ENCODE peak calls at places on chromosome 6, in seven cellular contexts. W, G, L, I, O, M and K are unnamed samples.

GRCh38 chr6:11712760-11713159 is 65.8 kb downstream of the ADTRP start:
- DNase-seq in L (peak; percentile 80), O (no peak), I (peak; percentile 39), G (no peak), M (peak; percentile 50), W (no peak), K (no peak)

GRCh38 chr6:109861946-109862345 is 116.2 kb upstream of the GPR6 start:
- DNase-seq in I (no peak), L (no peak), W (no peak), M (no peak), O (no peak), G (no peak), K (no peak)

GRCh38 chr6:123997223-123997622 is 193.6 kb downstream of the NKAIN2 start:
- DNase-seq in L (no peak), M (no peak), I (no peak), G (no peak), W (no peak), O (no peak), K (no peak)

GRCh38 chr6:7402746-7403145 is 13.1 kb downstream of the RIOK1 start:
- DNase-seq in W (no peak), G (no peak), L (no peak), I (no peak), M (no peak), O (no peak), K (no peak)

GRCh38 chr6:77462359-77463307 is 658 bp downstream of the HTR1B start:
- DNase-seq in L (no peak), O (no peak), M (no peak), G (no peak), I (no peak), W (no peak), K (no peak)

GRCh38 chr6:16760536-16761468 is at the start of gene ATXN1:
- DNase-seq in O (peak; percentile 75), G (no peak), M (peak; percentile 73), W (no peak), I (peak; percentile 66), L (peak; percentile 63), K (no peak)

GRCh38 chr6:155936551-155936950 is 480.9 kb upstream of the NOX3 start:
- DNase-seq in M (peak; percentile 32), I (no peak), L (no peak), O (no peak), G (no peak), W (no peak), K (no peak)

GRCh38 chr6:107068691-107069630 is 41.0 kb downstream of the MTRES1 start:
- DNase-seq in I (no peak), W (no peak), L (no peak), G (no peak), M (no peak), O (no peak), K (no peak)

GRCh38 chr6:158220786-158221442 is 52.8 kb downstream of the GTF2H5 start:
- DNase-seq in I (peak; percentile 63), L (peak; percentile 66), W (peak; percentile 3), O (peak; percentile 72), M (peak; percentile 73), G (no peak), K (peak; percentile 61)

GRCh38 chr6:137315081-137315480 is 95.9 kb upstream of the IFNGR1 start:
- DNase-seq in G (no peak), I (no peak), L (no peak), W (no peak), M (no peak), O (no peak), K (no peak)

GRCh38 chr6:32369678-32370077 is 2.0 kb downstream of the TSBP1 start:
- DNase-seq in M (no peak), W (no peak), O (no peak), L (peak; percentile 89), G (peak; percentile 50), I (no peak), K (peak; percentile 15)

GRCh38 chr6:124924333-124924759 is 37.9 kb upstream of the RNF217 start:
- DNase-seq in O (no peak), W (no peak), L (no peak), I (no peak), M (no peak), G (no peak), K (no peak)

GRCh38 chr6:10330515-10330914 is 84.4 kb downstream of the TFAP2A start:
- DNase-seq in L (no peak), I (no peak), M (no peak), W (no peak), G (no peak), O (no peak), K (no peak)

DNA sequence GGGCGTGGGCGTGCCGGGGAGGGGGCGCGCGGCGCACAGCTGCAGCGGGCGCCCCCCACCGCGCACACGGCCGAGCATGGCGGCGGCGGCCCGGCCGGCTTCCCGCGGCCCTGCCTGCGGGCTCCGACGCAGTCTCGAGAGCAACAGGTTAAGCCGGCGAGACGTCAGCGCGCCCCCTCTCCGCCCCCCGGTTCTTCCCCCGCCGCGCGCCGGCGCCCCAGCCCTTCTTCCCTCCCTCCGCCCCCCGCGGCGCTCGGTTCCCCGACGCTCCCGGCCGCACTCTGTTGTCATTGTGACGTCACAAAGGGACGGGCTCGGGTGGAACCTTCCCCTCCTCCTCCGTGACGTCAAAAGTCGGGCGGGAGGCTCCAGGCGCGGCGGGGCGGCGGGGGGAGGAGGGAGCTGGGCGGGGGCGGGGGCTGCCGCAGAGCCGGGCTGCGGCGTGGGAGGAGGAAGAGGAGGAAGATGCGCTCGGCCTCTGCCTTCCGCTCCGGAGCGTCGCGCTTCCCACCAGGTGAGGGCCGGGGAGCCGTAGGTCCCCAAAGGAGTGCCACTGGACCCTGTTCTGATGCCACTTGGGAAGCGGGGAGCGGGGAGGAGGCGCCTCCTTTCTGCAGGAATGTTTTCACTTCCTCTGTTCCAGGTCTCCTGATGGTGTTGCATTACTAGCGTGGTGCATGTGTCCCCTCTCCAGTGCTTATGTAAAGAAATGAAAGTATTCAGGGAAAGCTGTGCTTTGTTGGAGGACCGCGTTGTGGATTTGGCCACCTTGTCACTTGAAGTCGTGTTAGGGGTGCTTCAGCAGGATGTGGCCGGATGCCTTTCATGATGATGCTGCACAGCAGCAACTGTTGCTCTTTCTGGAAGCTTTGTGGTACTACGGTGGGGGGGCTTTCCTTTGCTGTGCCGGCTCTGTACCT is 2.8 kb downstream of the JARID2 start:
- DNase-seq in M (peak; percentile 93), I (peak; percentile 92), L (peak; percentile 96), W (peak; percentile 75), O (peak; percentile 98), G (no peak), K (peak; percentile 84)
- TF ChIP-seq CTCF in M (no peak), I (no peak), L (peak; percentile 52), W (peak; percentile 20), O (no peak), G (peak; percentile 47), K (peak; percentile 37)

DNA sequence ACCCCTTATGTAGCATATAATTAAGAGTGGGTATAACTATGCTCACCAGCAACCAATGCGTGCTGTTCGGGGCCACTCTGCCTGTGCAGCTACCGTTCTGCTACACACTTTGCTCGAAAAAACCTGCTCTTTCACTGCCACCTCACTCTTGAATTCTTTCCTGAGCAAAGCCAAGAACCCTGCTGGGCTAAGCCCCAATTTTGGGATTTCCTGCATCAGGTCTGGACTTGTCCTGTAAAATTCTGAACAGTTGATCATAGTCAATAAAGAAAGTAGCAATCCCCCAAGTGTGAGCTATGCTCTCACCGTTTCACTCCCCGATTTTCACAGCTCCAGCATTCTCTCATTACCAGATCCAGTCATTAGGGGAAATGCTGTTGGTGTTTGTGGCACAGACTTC is 122.1 kb downstream of the WDR27 start:
- DNase-seq in O (no peak), L (peak; percentile 60), M (no peak), I (no peak), W (no peak), G (no peak), K (no peak)
- TF ChIP-seq CTCF in O (no peak), L (no peak), M (no peak), I (no peak), W (no peak), G (no peak), K (no peak)

DNA sequence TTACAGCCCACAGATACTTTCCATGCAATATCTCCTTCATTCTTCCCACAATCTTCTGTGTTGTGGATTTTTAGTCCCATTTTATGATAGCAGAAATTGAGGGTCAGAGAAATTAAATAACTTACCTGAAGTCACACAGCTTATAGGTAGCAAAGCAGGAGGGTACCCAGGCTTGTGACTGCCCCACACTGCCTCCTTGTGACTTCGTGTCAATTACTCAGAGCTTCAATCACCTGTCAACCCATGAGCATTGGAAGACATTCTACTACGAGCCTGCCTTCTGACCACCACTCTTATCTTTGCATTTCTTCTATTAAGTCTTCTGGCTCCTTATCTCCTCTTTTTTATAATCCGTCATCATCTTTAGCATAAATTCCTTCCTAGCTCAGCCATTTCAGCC is 71.6 kb upstream of the NRSN1 start:
- DNase-seq in L (no peak), O (no peak), W (no peak), I (no peak), G (no peak), M (no peak), K (no peak)
- TF ChIP-seq CTCF in L (no peak), O (no peak), W (no peak), I (no peak), G (no peak), M (no peak), K (no peak)

DNA sequence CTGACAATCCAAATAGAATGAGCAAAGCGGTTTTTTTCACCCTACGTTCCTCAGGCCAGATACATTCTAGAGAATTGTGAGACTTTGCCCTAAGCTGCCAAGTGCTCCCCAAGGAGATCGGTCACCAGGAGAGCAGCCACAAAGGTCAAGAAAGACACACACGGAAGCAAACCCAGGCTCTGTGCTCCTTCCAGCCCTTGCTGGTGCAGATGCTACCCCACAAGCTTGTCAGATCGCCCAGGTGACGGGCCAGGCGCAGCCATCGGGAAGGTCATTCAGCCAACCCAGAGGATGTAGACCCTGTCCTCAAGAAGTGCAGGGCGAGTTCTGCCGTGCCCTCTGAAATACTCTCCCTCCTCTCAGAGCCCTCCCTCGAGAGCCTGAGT is 36.3 kb downstream of the TAF8 start:
- DNase-seq in O (no peak), W (no peak), L (no peak), I (no peak), M (no peak), G (no peak), K (no peak)
- TF ChIP-seq CTCF in O (no peak), W (no peak), L (no peak), I (no peak), M (no peak), G (no peak), K (no peak)

GRCh38 chr6:20474756-20475542 is 59.3 kb upstream of the CDKAL1 start:
- DNase-seq in G (no peak), W (no peak), M (no peak), L (no peak), I (no peak), O (no peak), K (no peak)
- TF ChIP-seq CTCF in G (no peak), W (no peak), M (no peak), L (no peak), I (no peak), O (no peak), K (no peak)

GRCh38 chr6:18392346-18392877 is 5.3 kb downstream of the RNF144B start:
- DNase-seq in O (no peak), L (no peak), I (no peak), M (no peak), G (no peak), W (no peak), K (no peak)
- TF ChIP-seq CTCF in O (no peak), L (peak; percentile 9), I (no peak), M (no peak), G (no peak), W (no peak), K (no peak)